ENCODE peak calls at places on chromosomes 5 and 9, in nine cellular contexts. P is transverse colon, A is sigmoid colon, L is OCI-LY7, C is IMR-90, R is Peyer's patch, E is suprapubic skin, D is tibial nerve, M is GM23338. G is an unnamed sample.

GRCh38 chr9:95506438-95506691 is 10.4 kb downstream of the PTCH1 start:
- DNase-seq in L (peak; percentile 71), M (no peak), P (peak; percentile 48), E (no peak), C (peak; percentile 47), D (no peak), A (no peak), R (no peak), G (no peak)

GRCh38 chr5:172502969-172503368 is 48.6 kb upstream of the SH3PXD2B start:
- DNase-seq in M (peak; percentile 71), C (no peak), L (peak; percentile 9), R (peak; percentile 22), P (no peak), E (peak; percentile 54), D (peak; percentile 4), A (peak; percentile 45), G (no peak)

GRCh38 chr9:127129718-127130085 is 7.3 kb upstream of the ANGPTL2 start:
- DNase-seq in P (no peak), L (no peak), R (no peak), A (peak; percentile 69), E (no peak), D (no peak), C (no peak), M (no peak), G (no peak)

GRCh38 chr9:23820731-23821399 is 5.2 kb downstream of the ELAVL2 start:
- DNase-seq in D (no peak), A (no peak), P (no peak), C (no peak), M (peak; percentile 69), L (no peak), E (no peak), R (no peak), G (no peak)

GRCh38 chr5:108345541-108346171 is 36.2 kb downstream of the FBXL17 start:
- DNase-seq in E (no peak), M (peak; percentile 68), C (peak; percentile 67), P (no peak), L (peak; percentile 60), D (no peak), R (no peak), A (no peak), G (no peak)

GRCh38 chr5:73963021-73963420 is 337.0 kb downstream of the ARHGEF28 start:
- DNase-seq in P (no peak), R (no peak), A (no peak), D (no peak), L (no peak), C (no peak), E (no peak), M (no peak), G (peak; percentile 35)

GRCh38 chr5:13771011-13771571 is 173.4 kb downstream of the DNAH5 start:
- DNase-seq in R (no peak), E (no peak), L (no peak), A (no peak), C (peak; percentile 88), P (no peak), M (no peak), D (no peak), G (peak; percentile 1)

GRCh38 chr5:117999939-118000549 is 988.3 kb downstream of the DTWD2 start:
- DNase-seq in M (no peak), L (no peak), R (no peak), A (no peak), D (no peak), C (no peak), E (no peak), P (no peak), G (no peak)

GRCh38 chr9:136049451-136050265 is 45.4 kb downstream of the NACC2 start:
- DNase-seq in L (no peak), D (no peak), R (no peak), E (no peak), P (no peak), A (peak; percentile 65), C (no peak), M (no peak), G (no peak)

DNA sequence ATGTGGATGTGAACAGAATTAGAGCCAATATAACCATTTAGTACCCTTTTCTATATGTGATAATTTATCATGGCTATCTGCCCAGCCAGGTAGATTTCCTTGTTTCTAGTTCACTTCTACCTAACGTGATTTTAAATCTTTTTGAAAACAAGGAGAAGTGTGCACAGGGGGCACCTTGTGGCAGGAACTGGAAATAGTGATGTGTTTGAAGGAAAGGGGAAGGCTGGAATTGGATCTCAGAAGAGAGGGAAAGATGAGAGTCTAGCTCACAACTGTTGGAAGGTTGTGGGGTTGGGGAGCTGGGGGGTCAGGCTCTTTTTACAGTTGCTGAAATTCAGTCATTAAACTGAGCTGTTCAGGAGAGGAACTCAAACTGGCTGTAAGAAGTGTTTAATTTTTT is 219.5 kb downstream of the KCTD16 start:
- DNase-seq in D (no peak), M (peak; percentile 57), R (no peak), A (no peak), P (peak; percentile 13), L (no peak), C (peak; percentile 0), E (no peak), G (no peak)
- TF ChIP-seq CTCF in D (peak; percentile 10), M (peak; percentile 72), R (no peak), A (no peak), P (peak; percentile 22), L (peak; percentile 17), C (peak; percentile 41), E (no peak), G (peak; percentile 41)

DNA sequence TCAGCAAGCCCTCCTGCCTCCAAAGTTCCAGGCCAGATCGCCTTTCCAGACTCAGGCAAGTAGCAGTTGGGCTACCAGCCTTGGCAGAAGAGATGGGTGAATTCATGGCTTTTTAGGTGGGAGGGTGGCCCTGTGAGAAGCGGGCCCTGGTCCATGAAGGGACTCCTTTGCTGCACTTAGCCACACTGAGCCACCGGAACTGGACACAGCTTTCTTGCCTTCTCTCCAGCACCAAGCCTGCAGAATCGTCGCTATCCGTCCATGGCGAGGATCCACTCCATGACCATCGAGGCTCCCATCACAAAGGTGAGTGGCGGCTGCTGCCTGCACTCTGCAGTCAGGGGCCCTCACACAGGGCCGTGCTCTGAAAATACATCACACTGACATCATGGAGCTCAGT is 85.0 kb downstream of the WDR41 start:
- DNase-seq in P (no peak), L (no peak), M (no peak), E (no peak), D (no peak), R (no peak), A (no peak), C (no peak), G (no peak)
- H3K27ac ChIP-seq in P (no peak overlapping the region), L (no peak overlapping the region), M (no peak overlapping the region), E (no peak overlapping the region), D (no peak overlapping the region), R (no peak overlapping the region), A (no peak overlapping the region), C (no peak overlapping the region), G (no peak overlapping the region)

GRCh38 chr9:105205787-105206511 is 38.5 kb upstream of the SLC44A1 start:
- DNase-seq in M (no peak), D (peak; percentile 91), A (peak; percentile 91), R (peak; percentile 66), P (peak; percentile 44), L (no peak), E (peak; percentile 81), C (peak; percentile 94), G (peak; percentile 45)
- H3K4me3 ChIP-seq in M (no peak overlapping the region), D (no peak overlapping the region), A (no peak overlapping the region), R (no peak overlapping the region), P (no peak overlapping the region), L (no peak overlapping the region), E (no peak overlapping the region), C (no peak overlapping the region), G (no peak overlapping the region)

DNA sequence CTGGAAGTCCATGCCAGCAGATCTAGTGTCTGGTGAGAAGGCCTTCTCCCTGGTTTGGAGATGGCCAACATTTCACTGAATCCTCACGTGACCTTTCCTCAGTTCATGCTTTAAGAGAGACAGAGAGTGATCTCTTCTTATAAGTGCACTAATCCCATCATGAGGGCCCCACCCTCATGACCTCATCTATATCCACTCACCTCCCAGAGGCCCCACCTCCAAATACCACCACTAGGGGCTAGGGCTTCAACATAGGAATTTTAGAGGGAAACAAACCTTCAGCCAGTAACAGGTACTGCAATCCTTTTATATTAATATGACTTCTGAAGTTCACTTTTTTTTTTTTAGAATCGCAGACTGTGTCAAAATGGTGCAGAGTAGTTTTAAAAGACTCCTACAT is 496.9 kb upstream of the ADAMTS16 start:
- DNase-seq in D (no peak), P (no peak), R (no peak), E (no peak), C (no peak), L (no peak), A (no peak), M (peak; percentile 48), G (no peak)
- TF ChIP-seq CTCF in D (no peak), P (no peak), R (no peak), E (no peak), C (no peak), L (no peak), A (no peak), M (no peak), G (no peak)

GRCh38 chr5:16937503-16938161 is 1.5 kb upstream of the MYO10 start:
- DNase-seq in R (no peak), P (no peak), M (no peak), E (no peak), L (no peak), A (no peak), D (no peak), C (no peak), G (no peak)

GRCh38 chr5:16935271-16936149 is 578 bp downstream of the MYO10 start:
- DNase-seq in M (peak; percentile 79), L (no peak), A (peak; percentile 75), D (peak; percentile 28), E (peak; percentile 83), P (peak; percentile 49), R (peak; percentile 62), C (no peak), G (no peak)

GRCh38 chr5:16934669-16935068 is 1.4 kb downstream of the MYO10 start:
- DNase-seq in L (no peak), R (no peak), C (peak; percentile 45), A (no peak), P (no peak), M (peak; percentile 17), E (no peak), D (no peak), G (no peak)

GRCh38 chr5:16936150-16937022 is at the start of gene MYO10:
- DNase-seq in E (peak; percentile 84), L (peak; percentile 65), C (peak; percentile 80), M (peak; percentile 81), R (peak; percentile 83), A (peak; percentile 86), D (peak; percentile 70), P (peak; percentile 88), G (peak; percentile 68)

DNA sequence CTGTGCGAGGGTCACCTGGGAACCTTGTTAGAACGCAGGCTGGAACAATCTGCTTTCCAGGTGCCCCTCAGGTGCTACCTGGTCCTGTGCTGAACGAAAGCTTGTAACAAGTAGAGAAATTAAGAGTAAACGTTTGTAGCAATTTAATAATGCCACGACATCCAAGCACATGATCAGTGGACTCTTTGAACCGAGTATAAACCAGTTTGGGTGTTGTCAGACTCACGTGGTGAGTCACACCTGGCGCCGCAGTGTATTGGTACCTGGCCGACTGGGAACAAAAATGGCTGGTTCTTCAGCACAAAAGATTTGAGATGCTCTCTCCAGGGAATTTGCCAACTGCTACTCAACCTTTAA is 913 bp upstream of the MYO10 start:
- DNase-seq in C (no peak), D (no peak), M (peak; percentile 17), P (peak; percentile 75), E (no peak), L (no peak), R (peak; percentile 78), A (no peak), G (no peak)
- H3K27ac ChIP-seq in C (peak overlapping the region; percentile 94), D (no peak overlapping the region), M (no peak overlapping the region), P (peak overlapping the region; percentile 91), E (peak overlapping the region; percentile 97), L (no peak overlapping the region), R (no peak overlapping the region), A (no peak overlapping the region), G (peak overlapping the region; percentile 97)

GRCh38 chr9:133970581-133970900 is 21.6 kb downstream of the VAV2 start:
- DNase-seq in A (no peak), R (no peak), D (no peak), E (no peak), C (no peak), L (no peak), P (no peak), M (no peak), G (no peak)
- H3K4me3 ChIP-seq in A (no peak overlapping the region), R (no peak overlapping the region), D (no peak overlapping the region), E (no peak overlapping the region), C (no peak overlapping the region), L (no peak overlapping the region), P (no peak overlapping the region), M (no peak overlapping the region), G (no peak overlapping the region)